ENCODE peak calls at places on chromosome X, in six cellular contexts. H is psoas muscle, L is lower leg skin, W is upper lobe of right lung, V is bronchial epithelial cell, B is suprapubic skin. A is an unnamed sample.

GRCh38 chrX:11100281-11101035 is 10.7 kb upstream of the HCCS start:
- DNase-seq in H (no peak), L (no peak), W (no peak), V (peak), B (no peak), A (peak)

GRCh38 chrX:139429913-139430312 is 100.6 kb upstream of the F9 start:
- DNase-seq in H (no peak), L (no peak), W (no peak), V (peak), B (no peak), A (no peak)

GRCh38 chrX:153635788-153636668 is 11.0 kb upstream of the DUSP9 start:
- DNase-seq in H (no peak), L (no peak), W (peak), V (peak), B (no peak), A (no peak)

GRCh38 chrX:38664285-38664684 is 102.9 kb downstream of the TSPAN7 start:
- DNase-seq in H (no peak), L (no peak), W (no peak), V (peak), B (no peak), A (peak)

GRCh38 chrX:85018471-85018870 is 14.8 kb downstream of the APOOL start:
- DNase-seq in H (no peak), L (no peak), W (no peak), V (no peak), B (no peak), A (no peak)

GRCh38 chrX:152824841-152825374 is 5.6 kb downstream of the CETN2 start:
- DNase-seq in H (no peak), L (no peak), W (no peak), V (peak), B (no peak), A (no peak)

GRCh38 chrX:101460669-101461068 is 24.6 kb upstream of the ARMCX4 start:
- DNase-seq in H (no peak), L (no peak), W (no peak), V (peak), B (no peak), A (peak)

GRCh38 chrX:65536291-65536690 is 1.7 kb upstream of the LAS1L start:
- DNase-seq in H (no peak), L (no peak), W (no peak), V (peak), B (no peak), A (no peak)

GRCh38 chrX:44952329-44953027 is 79.5 kb downstream of the KDM6A start:
- DNase-seq in H (no peak), L (no peak), W (no peak), V (no peak), B (no peak), A (no peak)

GRCh38 chrX:83934220-83934619 is 73.3 kb downstream of the CYLC1 start:
- DNase-seq in H (no peak), L (no peak), W (no peak), V (no peak), B (no peak), A (no peak)

GRCh38 chrX:99397879-99398278 is 1012.2 kb downstream of the PCDH19 start:
- DNase-seq in H (no peak), L (no peak), W (no peak), V (no peak), B (no peak), A (no peak)

GRCh38 chrX:72367524-72367923 is 61.8 kb upstream of the CITED1 start:
- DNase-seq in H (no peak), L (no peak), W (no peak), V (no peak), B (no peak), A (no peak)

GRCh38 chrX:115013705-115014104 is 3.7 kb downstream of the IL13RA2 start:
- DNase-seq in H (no peak), L (no peak), W (no peak), V (peak), B (no peak), A (peak)

GRCh38 chrX:15299945-15300851 is 15.2 kb downstream of the ASB11 start:
- DNase-seq in H (no peak), L (no peak), W (no peak), V (no peak), B (no peak), A (peak)

GRCh38 chrX:101163166-101163565 is 56.4 kb upstream of the DRP2 start:
- DNase-seq in H (no peak), L (no peak), W (no peak), V (peak), B (no peak), A (peak)

GRCh38 chrX:139206914-139207313 is 323.6 kb upstream of the F9 start:
- DNase-seq in H (no peak), L (no peak), W (no peak), V (no peak), B (no peak), A (no peak)

GRCh38 chrX:40148189-40148438 is 50.4 kb upstream of the BCOR start:
- DNase-seq in H (no peak), L (no peak), W (no peak), V (no peak), B (no peak), A (no peak)

GRCh38 chrX:40147399-40148188 is 49.8 kb upstream of the BCOR start:
- DNase-seq in H (no peak), L (no peak), W (no peak), V (no peak), B (no peak), A (no peak)

GRCh38 chrX:40145001-40145631 is 47.4 kb upstream of the BCOR start:
- DNase-seq in H (no peak), L (no peak), W (peak), V (no peak), B (no peak), A (no peak)

GRCh38 chrX:40145670-40146470 is 48.1 kb upstream of the BCOR start:
- DNase-seq in H (no peak), L (no peak), W (no peak), V (no peak), B (no peak), A (no peak)

GRCh38 chrX:40146471-40147398 is 49.0 kb upstream of the BCOR start:
- DNase-seq in H (no peak), L (no peak), W (no peak), V (no peak), B (no peak), A (no peak)
- H3K4me3 ChIP-seq in H (peak), L (peak), W (peak), V (peak), B (peak), A (peak)

GRCh38 chrX:86241547-86241946 is 93.3 kb downstream of the DACH2 start:
- DNase-seq in H (no peak), L (no peak), W (no peak), V (no peak), B (no peak), A (no peak)
- TF ChIP-seq CTCF in H (no peak), L (no peak), W (no peak), V (no peak), B (no peak), A (no peak)

GRCh38 chrX:13086076-13086475 is 41.7 kb upstream of the FAM9C start:
- DNase-seq in H (no peak), L (no peak), W (no peak), V (no peak), B (no peak), A (no peak)
- H3K4me3 ChIP-seq in H (no peak), L (no peak), W (no peak), V (no peak), B (no peak), A (no peak)

GRCh38 chrX:70452143-70452733 is 7.6 kb downstream of the DLG3 start:
- DNase-seq in H (peak), L (no peak), W (peak), V (no peak), B (no peak), A (peak)
- TF ChIP-seq CTCF in H (peak), L (no peak), W (peak), V (peak), B (peak), A (peak)

GRCh38 chrX:48890934-48891401 is 6.6 kb downstream of the TIMM17B start:
- DNase-seq in H (no peak), L (no peak), W (no peak), V (no peak), B (no peak), A (no peak)
- H3K4me3 ChIP-seq in H (peak), L (peak), W (peak), V (peak), B (peak), A (peak)

GRCh38 chrX:130395341-130395740 is 6.4 kb upstream of the RBMX2 start:
- DNase-seq in H (no peak), L (no peak), W (no peak), V (no peak), B (no peak), A (no peak)

GRCh38 chrX:130393451-130394074 is 8.1 kb upstream of the GPR119 start:
- DNase-seq in H (peak), L (no peak), W (no peak), V (peak), B (no peak), A (peak)
- TF ChIP-seq CTCF in H (peak), L (no peak), W (peak), V (peak), B (peak), A (peak)